ENCODE peak calls at places on chromosome 22, in five cellular contexts. M is T-helper 2 cell treated with Interferon-gamma antibody and Interleukin-4, amounts not matched to agents 5 μg/mL and 100 μg/mL, for 36 hours; T is NCI-H1694 treated with DMSO at 0.1 percent for 48 hours; C is DMS153; U is epithelial cell of esophagus. Q is an unnamed sample.

GRCh38 chr22:39130892-39131855 is 21.3 kb downstream of the CBX7 start:
- DNase-seq in U (no peak), M (no peak), C (no peak), T (no peak), Q (no peak)

GRCh38 chr22:43731986-43732385 is 80.1 kb downstream of the EFCAB6 start:
- DNase-seq in C (no peak), T (no peak), M (no peak), U (no peak), Q (no peak)

GRCh38 chr22:37808294-37808657 is 542 bp downstream of the GCAT start:
- DNase-seq in C (no peak), M (no peak), U (peak), T (no peak), Q (no peak)

GRCh38 chr22:38427940-38428339 is 27.1 kb downstream of the KCNJ4 start:
- DNase-seq in U (no peak), M (no peak), C (no peak), T (no peak), Q (no peak)

GRCh38 chr22:22578702-22579424 is 19.8 kb upstream of the PRAME start:
- DNase-seq in U (peak), T (no peak), M (no peak), C (peak), Q (no peak)

GRCh38 chr22:19177164-19178064 is 1.1 kb downstream of the SLC25A1 start:
- DNase-seq in T (no peak), M (no peak), C (no peak), U (no peak), Q (no peak)

GRCh38 chr22:35072939-35073338 is 7.0 kb downstream of the ISX start:
- DNase-seq in T (no peak), U (peak), C (no peak), M (no peak), Q (no peak)

GRCh38 chr22:41531422-41531727 is 12.9 kb downstream of the POLR3H start:
- DNase-seq in T (no peak), C (no peak), U (no peak), M (no peak), Q (no peak)

GRCh38 chr22:36409911-36410756 is 22.4 kb upstream of the MYH9 start:
- DNase-seq in M (peak), T (no peak), C (peak), U (peak), Q (no peak)

GRCh38 chr22:37314315-37315046 is 32.2 kb downstream of the CYTH4 start:
- DNase-seq in U (no peak), C (no peak), M (peak), T (no peak), Q (no peak)

GRCh38 chr22:49972163-49973017 is 11.8 kb downstream of the PIM3 start:
- DNase-seq in T (no peak), M (no peak), U (no peak), C (no peak), Q (no peak)

GRCh38 chr22:17086301-17086700 is 1.5 kb downstream of the IL17RA start:
- DNase-seq in T (no peak), M (no peak), C (no peak), U (no peak), Q (no peak)

GRCh38 chr22:26757496-26757895 is 100.1 kb downstream of the MIAT start:
- DNase-seq in U (no peak), C (no peak), M (no peak), T (no peak), Q (no peak)

GRCh38 chr22:40482391-40482790 is 112.0 kb downstream of the SGSM3 start:
- DNase-seq in T (no peak), C (no peak), U (peak), M (no peak), Q (no peak)

GRCh38 chr22:37262346-37262745 is 18.3 kb upstream of the RAC2 start:
- DNase-seq in M (no peak), T (no peak), U (no peak), C (no peak), Q (no peak)

GRCh38 chr22:49509016-49509415 is 318.7 kb downstream of the BRD1 start:
- DNase-seq in M (no peak), C (no peak), T (no peak), U (no peak), Q (no peak)

GRCh38 chr22:35728639-35729308 is 11.1 kb downstream of the APOL5 start:
- DNase-seq in C (peak), T (peak), U (peak), M (no peak), Q (no peak)

GRCh38 chr22:28923826-28924732 is 40.7 kb downstream of the ZNRF3 start:
- DNase-seq in T (no peak), M (no peak), U (peak), C (peak), Q (no peak)

GRCh38 chr22:39148727-39149535 is 3.5 kb downstream of the CBX7 start:
- DNase-seq in M (peak), U (no peak), C (no peak), T (no peak), Q (no peak)

GRCh38 chr22:43226368-43226979 is 39.5 kb upstream of the TTLL12 start:
- DNase-seq in M (no peak), U (no peak), T (no peak), C (no peak), Q (no peak)

GRCh38 chr22:28799125-28799833 is 1.1 kb downstream of the XBP1 start:
- DNase-seq in M (peak), T (no peak), C (peak), U (peak), Q (peak)

GRCh38 chr22:22463855-22464540 is 44.5 kb downstream of the ZNF280B start:
- DNase-seq in C (peak), U (peak), T (peak), M (peak), Q (peak)

GRCh38 chr22:37681001-37681424 is 5.1 kb upstream of the NOL12 start:
- DNase-seq in M (no peak), C (no peak), U (peak), T (no peak), Q (no peak)

GRCh38 chr22:50700387-50701075 is 27.9 kb downstream of the SHANK3 start:
- DNase-seq in U (no peak), C (no peak), M (no peak), T (no peak), Q (no peak)

GRCh38 chr22:23714596-23715588 is 24.1 kb downstream of the RGL4 start:
- DNase-seq in C (no peak), M (no peak), U (no peak), T (no peak), Q (no peak)

GRCh38 chr22:39719559-39720450 is 149.3 kb downstream of the CACNA1I start:
- DNase-seq in M (no peak), T (no peak), C (no peak), U (no peak), Q (peak)

GRCh38 chr22:50544746-50545253 is 899 bp upstream of the KLHDC7B start:
- DNase-seq in T (no peak), U (peak), M (no peak), C (no peak), Q (no peak)

GRCh38 chr22:50252081-50253045 is 1.3 kb upstream of the HDAC10 start:
- DNase-seq in T (peak), C (peak), U (peak), M (peak), Q (no peak)

GRCh38 chr22:50670513-50670912 is 2.1 kb upstream of the SHANK3 start:
- DNase-seq in T (no peak), M (no peak), C (no peak), U (no peak), Q (peak)

GRCh38 chr22:39724390-39724789 is 153.8 kb downstream of the CACNA1I start:
- DNase-seq in M (no peak), U (peak), T (no peak), C (no peak), Q (no peak)

GRCh38 chr22:47929073-47929472 is 1166.6 kb downstream of the TBC1D22A start:
- DNase-seq in U (no peak), T (peak), C (no peak), M (no peak), Q (no peak)

GRCh38 chr22:34645375-34645774 is 420.6 kb upstream of the ISX start:
- DNase-seq in M (no peak), U (no peak), C (no peak), T (no peak), Q (no peak)

GRCh38 chr22:27597703-27598444 is 203.7 kb downstream of the MN1 start:
- DNase-seq in T (peak), U (peak), M (no peak), C (no peak), Q (no peak)

GRCh38 chr22:46568102-46568809 is 30.8 kb upstream of the CELSR1 start:
- DNase-seq in C (no peak), T (no peak), U (no peak), M (no peak), Q (no peak)

GRCh38 chr22:42901790-42902508 is 44.9 kb upstream of the ARFGAP3 start:
- DNase-seq in U (no peak), C (no peak), M (no peak), T (peak), Q (no peak)

GRCh38 chr22:17536269-17536668 is 27.0 kb upstream of the SLC25A18 start:
- DNase-seq in U (peak), M (no peak), T (no peak), C (no peak), Q (no peak)

GRCh38 chr22:19019679-19020032 is 83.6 kb upstream of the PRODH start:
- DNase-seq in C (no peak), T (no peak), U (no peak), M (no peak), Q (no peak)

GRCh38 chr22:38841211-38841610 is 2.6 kb downstream of the NPTXR start:
- DNase-seq in U (no peak), T (no peak), C (peak), M (no peak), Q (no peak)

Q was measured in smooth muscle cell of the brain vasculature.